ENCODE peak calls at places on chromosomes 4 and X, in five cellular contexts. D, F, I, Y and P are unnamed samples.

GRCh38 chrX:21683910-21684309 is 25.8 kb upstream of the KLHL34 start:
- DNase-seq in D (no peak), F (peak), I (no peak), Y (no peak), P (no peak)

GRCh38 chr4:182246401-182247205 is 3.4 kb downstream of the TENM3 start:
- DNase-seq in D (no peak), F (peak), I (no peak), Y (peak), P (peak)

GRCh38 chr4:76001760-76002159 is 5.5 kb downstream of the CXCL9 start:
- DNase-seq in D (no peak), F (no peak), I (no peak), Y (no peak), P (no peak)

GRCh38 chrX:125651426-125651825 is 331.8 kb downstream of the TEX13C start:
- DNase-seq in D (no peak), F (no peak), I (no peak), Y (no peak), P (no peak)

GRCh38 chrX:67725471-67725870 is 181.7 kb downstream of the AR start:
- DNase-seq in D (peak), F (no peak), I (no peak), Y (no peak), P (no peak)

GRCh38 chrX:9746148-9746880 is 19.3 kb downstream of the GPR143 start:
- DNase-seq in D (peak), F (peak), I (no peak), Y (no peak), P (peak)

GRCh38 chrX:114344756-114345155 is 239.1 kb upstream of the HTR2C start:
- DNase-seq in D (peak), F (peak), I (peak), Y (no peak), P (peak)

GRCh38 chr4:138734746-138735145 is 280.8 kb upstream of the NOCT start:
- DNase-seq in D (peak), F (peak), I (no peak), Y (no peak), P (peak)

GRCh38 chrX:154441984-154442707 is 1.8 kb upstream of the FAM50A start:
- DNase-seq in D (no peak), F (no peak), I (no peak), Y (no peak), P (no peak)

GRCh38 chr4:90536408-90536807 is 409.2 kb downstream of the CCSER1 start:
- DNase-seq in D (no peak), F (no peak), I (no peak), Y (no peak), P (no peak)

GRCh38 chr4:123564758-123565346 is 168.3 kb downstream of the SPRY1 start:
- DNase-seq in D (peak), F (peak), I (peak), Y (no peak), P (peak)

GRCh38 chr4:3059090-3059428 is 15.3 kb downstream of the HTT-AS start:
- DNase-seq in D (no peak), F (no peak), I (peak), Y (no peak), P (no peak)

GRCh38 chrX:3262906-3263305 is 83.5 kb downstream of the MXRA5 start:
- DNase-seq in D (peak), F (peak), I (no peak), Y (no peak), P (peak)

GRCh38 chrX:8916697-8917096 is 115.5 kb upstream of the FAM9A start:
- DNase-seq in D (no peak), F (no peak), I (no peak), Y (no peak), P (no peak)